ENCODE peak calls at places on chromosomes 2 and 18, in ten cellular contexts. G is activated CD4-positive, alpha-beta T cell treated with anti-CD3 and anti-CD28 coated beads, Interleukin-2, amount 50 U/mL, for 1 hour; Q is chondrocyte; P is activated B cell treated with CpG ODN at 0.5 μM for 24 hours; R is astrocyte of the spinal cord; B is foreskin keratinocyte; I is pancreas; J is CD8-positive, alpha-beta memory T cell; Z is adrenal gland; S is hepatic stellate cell. T is an unnamed sample.

GRCh38 chr18:10851824-10852225 is 297.5 kb downstream of the PIEZO2 start:
- DNase-seq in I (no peak), P (no peak), R (peak; percentile 72), Q (no peak), Z (no peak), S (peak; percentile 17), J (no peak), G (no peak), B (peak; percentile 8), T (no peak)

GRCh38 chr2:102485151-102485769 is 12.2 kb downstream of the SLC9A4 start:
- DNase-seq in P (no peak), I (no peak), Q (no peak), S (no peak), R (no peak), J (no peak), G (no peak), Z (no peak), B (no peak), T (no peak)

GRCh38 chr2:129753261-129753660 is 226.2 kb upstream of the RAB6C start:
- DNase-seq in J (no peak), I (no peak), B (peak; percentile 10), Z (no peak), R (no peak), S (no peak), Q (no peak), P (no peak), G (no peak), T (no peak)

GRCh38 chr2:145652051-145652450 is 1132.1 kb upstream of the ZEB2 start:
- DNase-seq in B (no peak), P (no peak), R (no peak), Z (no peak), I (no peak), G (no peak), S (no peak), J (no peak), Q (no peak), T (no peak)

GRCh38 chr18:33839452-33840225 is 261.6 kb downstream of the ASXL3 start:
- DNase-seq in R (peak; percentile 78), Q (no peak), J (no peak), P (no peak), B (peak; percentile 26), I (no peak), S (peak; percentile 8), Z (no peak), G (no peak), T (peak; percentile 39)

GRCh38 chr18:12606592-12607315 is 51.2 kb downstream of the SPIRE1 start:
- DNase-seq in G (no peak), Z (no peak), B (peak; percentile 60), P (no peak), S (no peak), J (no peak), Q (no peak), I (no peak), R (peak; percentile 75), T (no peak)

GRCh38 chr18:12637901-12638633 is 19.8 kb downstream of the SPIRE1 start:
- DNase-seq in I (no peak), J (no peak), Q (no peak), S (no peak), Z (no peak), P (no peak), G (no peak), B (peak; percentile 81), R (no peak), T (no peak)

GRCh38 chr2:100580474-100581264 is 17.9 kb downstream of the PDCL3 start:
- DNase-seq in I (no peak), P (peak; percentile 50), S (no peak), Q (no peak), B (no peak), Z (no peak), J (peak; percentile 35), G (peak; percentile 48), R (no peak), T (no peak)

GRCh38 chr2:233039217-233040173 is 7.0 kb downstream of the NEU2 start:
- DNase-seq in B (no peak), R (peak; percentile 24), S (no peak), I (no peak), J (no peak), G (no peak), Z (no peak), Q (no peak), P (no peak), T (no peak)

GRCh38 chr2:122168799-122169198 is 413.3 kb downstream of the TSN start:
- DNase-seq in I (no peak), P (no peak), Q (no peak), J (no peak), Z (no peak), B (no peak), R (no peak), G (no peak), S (no peak), T (no peak)